ENCODE peak calls at places on chromosomes 11 and 22, in four cellular contexts. D, P, Y and O are unnamed samples.

GRCh38 chr11:844693-845644 is 2.3 kb downstream of the TSPAN4 start:
- DNase-seq in D (peak; percentile 89), P (peak; percentile 75), Y (peak; percentile 64), O (peak; percentile 81)

GRCh38 chr11:76736773-76737495 is 46.2 kb upstream of the TSKU start:
- DNase-seq in D (no peak), Y (no peak), P (no peak), O (no peak)

GRCh38 chr11:113505541-113506375 is 30.6 kb upstream of the DRD2 start:
- DNase-seq in Y (peak; percentile 30), D (peak; percentile 88), P (peak; percentile 36), O (no peak)

GRCh38 chr11:57087966-57088365 is 93.8 kb upstream of the LRRC55 start:
- DNase-seq in Y (no peak), P (no peak), D (no peak), O (no peak)

GRCh38 chr22:46390652-46391301 is 55.3 kb downstream of the TRMU start:
- DNase-seq in D (peak; percentile 47), Y (no peak), P (peak; percentile 25), O (no peak)

GRCh38 chr11:12149672-12150225 is 39.4 kb downstream of the MICAL2 start:
- DNase-seq in Y (no peak), P (no peak), D (no peak), O (peak; percentile 45)

GRCh38 chr11:94925422-94926270 is 47.7 kb downstream of the CWC15 start:
- DNase-seq in D (no peak), Y (no peak), P (no peak), O (no peak)

GRCh38 chr22:45302047-45302446 is 7.7 kb upstream of the FAM118A start:
- DNase-seq in D (no peak), Y (no peak), P (no peak), O (no peak)

GRCh38 chr22:49847751-49848689 is 5.6 kb upstream of the ZBED4 start:
- DNase-seq in Y (no peak), P (no peak), D (no peak), O (no peak)

GRCh38 chr11:834371-835316 is 1.9 kb downstream of the CD151 start:
- DNase-seq in D (peak; percentile 92), Y (no peak), P (peak; percentile 87), O (no peak)

GRCh38 chr11:134261626-134262488 is 8.5 kb downstream of the ACAD8 start:
- DNase-seq in Y (no peak), D (no peak), P (peak; percentile 48), O (peak; percentile 55)

GRCh38 chr11:132248585-132248984 is 878.2 kb downstream of the NTM start:
- DNase-seq in P (no peak), Y (no peak), D (no peak), O (no peak)
- TF ChIP-seq CTCF in P (no peak), Y (no peak), D (no peak), O (no peak)

GRCh38 chr11:122115520-122116343 is at the start of gene BLID:
- DNase-seq in Y (peak; percentile 47), P (no peak), D (peak; percentile 72), O (no peak)

GRCh38 chr11:122109932-122110331 is 6.1 kb downstream of the BLID start:
- DNase-seq in D (no peak), Y (no peak), P (no peak), O (no peak)

GRCh38 chr11:122114976-122115375 is 1.0 kb downstream of the BLID start:
- DNase-seq in P (no peak), Y (no peak), D (no peak), O (no peak)

GRCh38 chr11:122116591-122116990 is 576 bp upstream of the BLID start:
- DNase-seq in D (no peak), P (no peak), Y (no peak), O (no peak)

GRCh38 chr11:122113836-122114235 is 2.2 kb downstream of the BLID start:
- DNase-seq in Y (no peak), P (no peak), D (no peak), O (no peak)
- TF ChIP-seq CTCF in Y (no peak), P (no peak), D (no peak), O (no peak)

GRCh38 chr11:10857604-10858504 is at the start of gene ZBED5:
- DNase-seq in Y (peak; percentile 88), D (peak; percentile 97), P (peak; percentile 96), O (peak; percentile 89)
- TF ChIP-seq CTCF in Y (peak; percentile 41), D (peak; percentile 36), P (no peak), O (no peak)

DNA sequence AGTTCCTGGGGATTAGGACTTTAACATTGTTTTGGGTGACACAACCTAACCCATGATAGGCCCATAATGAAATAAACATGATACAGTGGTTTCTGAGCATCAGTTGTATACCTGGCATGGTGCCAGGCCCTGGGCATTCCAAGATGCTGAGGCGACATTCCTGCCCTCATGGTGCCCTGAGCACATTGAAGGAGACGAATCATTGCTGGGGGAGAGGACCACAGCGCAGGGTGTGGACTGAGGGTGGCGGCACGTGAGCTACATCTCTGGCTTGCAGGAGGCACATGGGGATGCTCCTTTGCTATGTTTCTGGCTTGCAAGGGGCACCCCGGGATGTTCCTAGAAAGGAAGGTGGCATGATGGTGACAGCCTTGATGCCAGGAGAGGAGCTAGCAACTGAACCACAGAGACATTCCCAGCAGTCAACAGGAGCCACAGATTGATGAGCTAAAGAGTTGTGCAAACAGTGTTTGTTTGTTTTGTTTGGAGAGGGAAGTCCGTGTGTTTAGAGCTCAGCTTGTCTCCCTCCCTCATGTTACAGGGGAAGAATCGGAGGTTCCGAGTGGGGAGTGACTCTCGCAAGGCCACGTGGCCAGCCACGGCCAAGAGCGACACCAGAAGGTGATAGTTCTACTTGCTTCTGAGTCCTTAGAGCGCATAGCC is 106.4 kb downstream of the MIAT start:
- DNase-seq in Y (no peak), P (peak; percentile 3), D (no peak), O (no peak)
- TF ChIP-seq CTCF in Y (no peak), P (no peak), D (no peak), O (no peak)